ENCODE peak calls at places on chromosomes 13 and 19, in four cellular contexts. L, W, R and S are unnamed samples.

GRCh38 chr13:74250738-74251190 is 116.6 kb upstream of the KLF12 start:
- DNase-seq in L (no peak), W (peak), R (no peak), S (no peak)

GRCh38 chr13:35882722-35883497 is 248.3 kb downstream of the DCLK1 start:
- DNase-seq in L (no peak), W (no peak), R (peak), S (no peak)

GRCh38 chr13:101415358-101416174 is 742 bp downstream of the NALCN start:
- DNase-seq in L (no peak), W (no peak), R (peak), S (no peak)

GRCh38 chr13:75443356-75443958 is 38.5 kb downstream of the TBC1D4 start:
- DNase-seq in L (no peak), W (no peak), R (no peak), S (no peak)

GRCh38 chr19:13920940-13921744 is 15.1 kb downstream of the CC2D1A start:
- DNase-seq in L (peak), W (peak), R (peak), S (peak)

GRCh38 chr19:55546822-55547614 is 1.7 kb upstream of the SBK3 start:
- DNase-seq in L (peak), W (no peak), R (no peak), S (peak)

GRCh38 chr19:33291623-33292534 is 10.5 kb downstream of the CEBPA start:
- DNase-seq in L (no peak), W (no peak), R (no peak), S (no peak)

GRCh38 chr13:74930402-74931165 is 551.4 kb downstream of the TBC1D4 start:
- DNase-seq in L (no peak), W (no peak), R (no peak), S (no peak)

GRCh38 chr19:6100284-6100915 is 9.9 kb downstream of the RFX2 start:
- DNase-seq in L (peak), W (no peak), R (no peak), S (no peak)

GRCh38 chr13:93224545-93224944 is 2.1 kb upstream of the GPC6 start:
- DNase-seq in L (no peak), W (no peak), R (peak), S (peak)

GRCh38 chr19:18668252-18668631 is 15.2 kb upstream of the CRTC1 start:
- DNase-seq in L (no peak), W (no peak), R (no peak), S (no peak)

DNA sequence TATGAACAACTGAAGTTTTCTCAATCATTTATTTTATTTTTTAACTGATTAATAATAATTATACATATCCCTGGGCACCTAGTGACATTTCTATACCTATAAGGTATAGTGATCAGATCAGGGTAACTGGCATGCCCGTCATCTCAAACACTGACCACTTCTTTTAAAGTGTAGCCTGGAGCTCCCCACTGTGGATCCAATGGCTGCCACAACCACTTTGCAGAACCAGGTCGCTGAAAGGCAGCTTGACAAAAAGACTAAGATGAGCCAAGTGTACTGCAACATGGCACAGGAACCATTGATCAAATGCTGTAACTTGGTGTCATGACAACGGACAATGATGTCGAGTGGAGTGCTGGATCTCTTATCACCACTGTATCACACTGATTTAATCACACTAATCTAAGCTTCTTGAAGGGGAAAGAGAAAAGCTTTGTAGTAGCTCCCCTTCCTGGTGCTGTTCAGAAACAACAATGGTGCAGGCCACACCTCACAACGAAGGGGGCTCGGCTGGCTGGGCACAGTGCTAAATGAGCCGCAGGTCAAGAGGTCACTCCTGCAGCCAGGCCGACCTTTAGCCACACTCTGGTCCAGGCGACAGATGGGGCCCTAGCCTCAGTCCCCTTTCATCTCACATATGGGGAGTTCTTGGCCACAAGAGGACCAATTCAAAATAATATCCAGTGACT is 2.3 kb upstream of the TNFRSF19 start:
- DNase-seq in L (no peak), W (no peak), R (no peak), S (peak)
- TF ChIP-seq FOXJ3 in L (no peak), W (no peak), R (no peak), S (no peak)

GRCh38 chr19:10651821-10652220 is 2.3 kb upstream of the ILF3 start:
- DNase-seq in L (no peak), W (no peak), R (no peak), S (no peak)

GRCh38 chr19:10653482-10653731 is 739 bp upstream of the ILF3 start:
- DNase-seq in L (no peak), W (no peak), R (no peak), S (no peak)

GRCh38 chr19:10655457-10656312 is 1.5 kb downstream of the ILF3 start:
- DNase-seq in L (no peak), W (peak), R (no peak), S (peak)

GRCh38 chr19:10653732-10654609 is at the start of gene ILF3:
- DNase-seq in L (peak), W (peak), R (peak), S (peak)

GRCh38 chr19:10654610-10655456 is 687 bp downstream of the ILF3 start:
- DNase-seq in L (peak), W (peak), R (peak), S (peak)
- TF ChIP-seq FOXJ3 in L (no peak), W (no peak), R (no peak), S (no peak)

GRCh38 chr19:36488816-36489138 is 584 bp downstream of the ZNF566 start:
- DNase-seq in L (peak), W (peak), R (no peak), S (peak)
- TF ChIP-seq FOXJ3 in L (no peak), W (no peak), R (no peak), S (no peak)

GRCh38 chr19:42068361-42068755 is 1.6 kb downstream of the GRIK5 start:
- DNase-seq in L (no peak), W (no peak), R (no peak), S (no peak)
- TF ChIP-seq FOXJ3 in L (no peak), W (no peak), R (no peak), S (no peak)

GRCh38 chr19:23283925-23284324 is 33.7 kb upstream of the ZNF724 start:
- DNase-seq in L (peak), W (peak), R (peak), S (peak)
- TF ChIP-seq FOXJ3 in L (no peak), W (no peak), R (no peak), S (no peak)

GRCh38 chr13:78714717-78715116 is 55.8 kb upstream of the OBI1 start:
- DNase-seq in L (no peak), W (no peak), R (no peak), S (no peak)
- TF ChIP-seq FOXJ3 in L (no peak), W (no peak), R (no peak), S (no peak)

DNA sequence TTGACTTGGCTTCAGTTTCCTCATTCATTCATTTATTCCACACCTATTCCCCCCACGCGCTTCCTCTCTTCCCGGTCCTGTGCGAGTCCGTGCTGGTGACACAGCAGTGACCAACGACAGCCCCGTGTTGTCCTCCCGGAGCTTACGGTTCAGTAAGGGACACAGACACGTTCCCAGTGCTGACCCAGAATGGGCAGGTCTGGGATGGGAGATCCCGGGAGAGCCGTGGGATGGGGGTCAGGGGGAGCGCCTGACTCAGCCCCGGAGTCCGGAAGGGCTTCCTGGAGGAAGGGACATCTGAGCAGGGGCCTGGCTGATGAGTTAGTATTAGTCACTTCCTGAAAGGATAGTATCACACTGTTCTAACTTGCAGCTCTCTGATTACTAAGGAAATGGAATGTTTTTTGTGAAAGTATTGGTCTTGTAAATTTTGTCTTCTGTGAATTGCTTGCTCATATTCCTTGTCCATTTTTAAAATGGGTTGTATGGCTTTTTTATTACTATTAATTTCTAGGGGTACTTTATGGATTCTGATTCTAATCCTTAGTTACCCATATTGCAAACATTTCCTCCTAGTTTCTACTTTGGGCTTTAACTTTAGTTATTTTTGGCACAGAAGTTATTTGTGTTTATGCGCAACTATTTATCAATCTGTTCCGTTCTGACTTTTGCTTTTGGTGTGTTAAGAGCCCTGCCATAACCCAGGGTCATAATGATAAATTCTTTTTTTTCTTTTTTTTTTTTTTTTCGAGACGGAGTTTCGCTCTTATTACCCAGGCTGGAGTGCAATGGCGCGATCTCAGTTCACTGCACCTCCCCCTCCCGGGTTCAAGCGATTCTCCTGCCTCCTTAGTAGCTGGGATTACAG is 708 bp upstream of the ERCC1 start:
- DNase-seq in L (peak), W (peak), R (peak), S (peak)
- TF ChIP-seq FOXJ3 in L (no peak), W (no peak), R (no peak), S (no peak)